ENCODE peak calls at places on chromosome 6, in five cellular contexts. One of them, this sample, is unnamed.
A peak's percentile ranks its signal among the peaks of the same experiment; 100 is the strongest.

GRCh38 chr6:142756215-142756630 is 188.8 kb downstream of the HIVEP2 start:
- DNase-seq in T-helper 9 cell: no peak
- DNase-seq in effector CD8-positive, alpha-beta T cell: no peak
- DNase-seq in T-helper 1 cell: no peak
- DNase-seq in AG09319: no peak
- DNase-seq in this sample: peak; percentile 52

GRCh38 chr6:42365021-42365420 is 86.7 kb downstream of the TRERF1 start:
- DNase-seq in T-helper 9 cell: no peak
- DNase-seq in effector CD8-positive, alpha-beta T cell: no peak
- DNase-seq in T-helper 1 cell: no peak
- DNase-seq in AG09319: no peak
- DNase-seq in this sample: no peak

GRCh38 chr6:122400121-122400450 is 634 bp downstream of the HSF2 start:
- DNase-seq in T-helper 9 cell: no peak
- DNase-seq in effector CD8-positive, alpha-beta T cell: no peak
- DNase-seq in T-helper 1 cell: no peak
- DNase-seq in AG09319: no peak
- DNase-seq in this sample: no peak

GRCh38 chr6:29746846-29747687 is 23.8 kb downstream of the HLA-F start:
- DNase-seq in T-helper 9 cell: no peak
- DNase-seq in effector CD8-positive, alpha-beta T cell: no peak
- DNase-seq in T-helper 1 cell: no peak
- DNase-seq in AG09319: no peak
- DNase-seq in this sample: no peak

GRCh38 chr6:134352786-134353480 is 35.0 kb upstream of the SGK1 start:
- DNase-seq in T-helper 9 cell: no peak
- DNase-seq in effector CD8-positive, alpha-beta T cell: no peak
- DNase-seq in T-helper 1 cell: no peak
- DNase-seq in AG09319: no peak
- DNase-seq in this sample: no peak

GRCh38 chr6:39100358-39100757 is 14.6 kb downstream of the SAYSD1 start:
- DNase-seq in T-helper 9 cell: no peak
- DNase-seq in effector CD8-positive, alpha-beta T cell: no peak
- DNase-seq in T-helper 1 cell: no peak
- DNase-seq in AG09319: no peak
- DNase-seq in this sample: no peak

GRCh38 chr6:112065426-112065986 is 11.6 kb downstream of the CCN6 start:
- DNase-seq in T-helper 9 cell: no peak
- DNase-seq in effector CD8-positive, alpha-beta T cell: no peak
- DNase-seq in T-helper 1 cell: no peak
- DNase-seq in AG09319: no peak
- DNase-seq in this sample: no peak

GRCh38 chr6:22682979-22683378 is 113.6 kb downstream of the HDGFL1 start:
- DNase-seq in T-helper 9 cell: no peak
- DNase-seq in effector CD8-positive, alpha-beta T cell: no peak
- DNase-seq in T-helper 1 cell: no peak
- DNase-seq in AG09319: no peak
- DNase-seq in this sample: no peak

GRCh38 chr6:12331951-12332749 is 42.0 kb downstream of the EDN1 start:
- DNase-seq in T-helper 9 cell: no peak
- DNase-seq in effector CD8-positive, alpha-beta T cell: no peak
- DNase-seq in T-helper 1 cell: no peak
- DNase-seq in AG09319: no peak
- DNase-seq in this sample: peak; percentile 36

GRCh38 chr6:60952500-60952899 is 1333.5 kb downstream of the KHDRBS2 start:
- DNase-seq in T-helper 9 cell: no peak
- DNase-seq in effector CD8-positive, alpha-beta T cell: no peak
- DNase-seq in T-helper 1 cell: no peak
- DNase-seq in AG09319: no peak
- DNase-seq in this sample: no peak

GRCh38 chr6:15401769-15402250 is 155.9 kb downstream of the JARID2 start:
- DNase-seq in T-helper 9 cell: no peak
- DNase-seq in effector CD8-positive, alpha-beta T cell: no peak
- DNase-seq in T-helper 1 cell: no peak
- DNase-seq in AG09319: no peak
- DNase-seq in this sample: no peak

GRCh38 chr6:119444642-119445557 is 95.3 kb upstream of the MAN1A1 start:
- DNase-seq in T-helper 9 cell: no peak
- DNase-seq in effector CD8-positive, alpha-beta T cell: no peak
- DNase-seq in T-helper 1 cell: no peak
- DNase-seq in AG09319: no peak
- DNase-seq in this sample: no peak

GRCh38 chr6:17394192-17394611 is 807 bp downstream of the CAP2 start:
- DNase-seq in T-helper 9 cell: no peak
- DNase-seq in effector CD8-positive, alpha-beta T cell: no peak
- DNase-seq in T-helper 1 cell: no peak
- DNase-seq in AG09319: no peak
- DNase-seq in this sample: peak; percentile 19

GRCh38 chr6:69063401-69063800 is 428.3 kb downstream of the ADGRB3 start:
- DNase-seq in T-helper 9 cell: no peak
- DNase-seq in effector CD8-positive, alpha-beta T cell: no peak
- DNase-seq in T-helper 1 cell: no peak
- DNase-seq in AG09319: no peak
- DNase-seq in this sample: no peak

GRCh38 chr6:86526238-86526637 is 411.1 kb upstream of the HTR1E start:
- DNase-seq in T-helper 9 cell: no peak
- DNase-seq in effector CD8-positive, alpha-beta T cell: no peak
- DNase-seq in T-helper 1 cell: no peak
- DNase-seq in AG09319: no peak
- DNase-seq in this sample: no peak

GRCh38 chr6:135144678-135145508 is 36.2 kb upstream of the MYB start:
- DNase-seq in T-helper 9 cell: no peak
- DNase-seq in effector CD8-positive, alpha-beta T cell: no peak
- DNase-seq in T-helper 1 cell: no peak
- DNase-seq in AG09319: no peak
- DNase-seq in this sample: no peak

GRCh38 chr6:161228911-161229591 is 44.8 kb downstream of the AGPAT4 start:
- DNase-seq in T-helper 9 cell: no peak
- DNase-seq in effector CD8-positive, alpha-beta T cell: no peak
- DNase-seq in T-helper 1 cell: no peak
- DNase-seq in AG09319: no peak
- DNase-seq in this sample: peak; percentile 77

GRCh38 chr6:73879894-73880293 is 183.9 kb downstream of the CD109 start:
- DNase-seq in T-helper 9 cell: no peak
- DNase-seq in effector CD8-positive, alpha-beta T cell: no peak
- DNase-seq in T-helper 1 cell: no peak
- DNase-seq in AG09319: no peak
- DNase-seq in this sample: no peak

GRCh38 chr6:19204445-19204844 is 632.7 kb upstream of the ID4 start:
- DNase-seq in T-helper 9 cell: no peak
- DNase-seq in effector CD8-positive, alpha-beta T cell: no peak
- DNase-seq in T-helper 1 cell: no peak
- DNase-seq in AG09319: no peak
- DNase-seq in this sample: no peak

GRCh38 chr6:107152633-107153032 is 37.3 kb upstream of the BEND3 start:
- DNase-seq in T-helper 9 cell: no peak
- DNase-seq in effector CD8-positive, alpha-beta T cell: no peak
- DNase-seq in T-helper 1 cell: no peak
- DNase-seq in AG09319: no peak
- DNase-seq in this sample: no peak

GRCh38 chr6:110098511-110099116 is 80.9 kb downstream of the WASF1 start:
- DNase-seq in T-helper 9 cell: no peak
- DNase-seq in effector CD8-positive, alpha-beta T cell: no peak
- DNase-seq in T-helper 1 cell: no peak
- DNase-seq in AG09319: no peak
- DNase-seq in this sample: no peak

This sample was measured in AG04449.